ENCODE peak calls at places on chromosomes 6 and 20, in ten cellular contexts. L is gastrocnemius medialis; H is uterus; A is tibial nerve; J is fibroblast of the aortic adventitia; F is body of pancreas; Y is CD8-positive, alpha-beta T cell; G is bronchial epithelial cell; T is cardiac fibroblast; B is heart left ventricle. U is an unnamed sample.

GRCh38 chr20:23340524-23340923 is 10.1 kb upstream of the NXT1 start:
- DNase-seq in L (peak), H (peak), A (peak), J (peak), F (peak), Y (no peak), G (peak), T (peak), B (peak), U (peak)

GRCh38 chr20:31695849-31696804 is 26.5 kb downstream of the BCL2L1 start:
- DNase-seq in L (no peak), H (no peak), A (no peak), J (peak), F (no peak), Y (no peak), G (peak), T (peak), B (no peak), U (no peak)

GRCh38 chr6:168968228-168968627 is 285.4 kb downstream of the THBS2 start:
- DNase-seq in L (peak), H (peak), A (peak), J (peak), F (peak), Y (no peak), G (peak), T (peak), B (peak), U (peak)

GRCh38 chr20:63009988-63010769 is 3.4 kb upstream of the BHLHE23 start:
- DNase-seq in L (no peak), H (no peak), A (no peak), J (peak), F (peak), Y (peak), G (peak), T (peak), B (no peak), U (no peak)

GRCh38 chr6:31663961-31664789 is 622 bp downstream of the GPANK1 start:
- DNase-seq in L (peak), H (peak), A (no peak), J (peak), F (no peak), Y (no peak), G (peak), T (peak), B (peak), U (no peak)

GRCh38 chr6:36314221-36315014 is 22.3 kb downstream of the BNIP5 start:
- DNase-seq in L (no peak), H (no peak), A (no peak), J (no peak), F (no peak), Y (no peak), G (peak), T (no peak), B (no peak), U (no peak)

GRCh38 chr20:42204261-42204660 is 586.1 kb upstream of the CHD6 start:
- DNase-seq in L (no peak), H (no peak), A (no peak), J (no peak), F (peak), Y (no peak), G (no peak), T (peak), B (no peak), U (no peak)

GRCh38 chr6:44624226-44624625 is 236.7 kb downstream of the CDC5L start:
- DNase-seq in L (no peak), H (no peak), A (no peak), J (no peak), F (no peak), Y (no peak), G (no peak), T (no peak), B (no peak), U (no peak)

GRCh38 chr6:13681305-13682061 is 30.2 kb downstream of the RANBP9 start:
- DNase-seq in L (no peak), H (no peak), A (no peak), J (no peak), F (no peak), Y (no peak), G (no peak), T (no peak), B (no peak), U (no peak)

GRCh38 chr6:78844899-78845298 is 22.5 kb upstream of the IRAK1BP1 start:
- DNase-seq in L (no peak), H (no peak), A (no peak), J (no peak), F (peak), Y (no peak), G (no peak), T (no peak), B (no peak), U (no peak)

GRCh38 chr20:32278199-32278643 is 770 bp downstream of the KIF3B start:
- DNase-seq in L (no peak), H (no peak), A (no peak), J (peak), F (no peak), Y (no peak), G (no peak), T (peak), B (no peak), U (no peak)

GRCh38 chr6:146189131-146189530 is 160.3 kb downstream of the GRM1 start:
- DNase-seq in L (no peak), H (no peak), A (no peak), J (no peak), F (no peak), Y (no peak), G (no peak), T (no peak), B (no peak), U (no peak)

GRCh38 chr6:43506667-43507471 is 3.3 kb downstream of the LRRC73 start:
- DNase-seq in L (peak), H (peak), A (peak), J (peak), F (peak), Y (peak), G (peak), T (peak), B (peak), U (peak)

GRCh38 chr6:170202416-170203135 is 88.3 kb downstream of the DLL1 start:
- DNase-seq in L (no peak), H (no peak), A (no peak), J (no peak), F (no peak), Y (no peak), G (no peak), T (no peak), B (no peak), U (no peak)

GRCh38 chr6:28632326-28632851 is 106.7 kb downstream of the GPX5 start:
- DNase-seq in L (no peak), H (no peak), A (no peak), J (no peak), F (no peak), Y (no peak), G (no peak), T (no peak), B (no peak), U (no peak)

GRCh38 chr6:13307508-13307995 is 20.8 kb downstream of the TBC1D7 start:
- DNase-seq in L (no peak), H (peak), A (no peak), J (peak), F (no peak), Y (no peak), G (peak), T (peak), B (no peak), U (no peak)

GRCh38 chr20:62503414-62504178 is 27.8 kb upstream of the GATA5 start:
- DNase-seq in L (no peak), H (no peak), A (no peak), J (no peak), F (no peak), Y (no peak), G (no peak), T (no peak), B (no peak), U (no peak)

GRCh38 chr6:15017251-15017650 is 228.6 kb upstream of the JARID2 start:
- DNase-seq in L (no peak), H (no peak), A (no peak), J (peak), F (peak), Y (no peak), G (peak), T (no peak), B (peak), U (no peak)

GRCh38 chr6:100892116-100892515 is 11.0 kb upstream of the ASCC3 start:
- DNase-seq in L (no peak), H (no peak), A (no peak), J (no peak), F (no peak), Y (no peak), G (no peak), T (no peak), B (no peak), U (no peak)

GRCh38 chr20:46176744-46177378 is 58.7 kb downstream of the CD40 start:
- DNase-seq in L (no peak), H (no peak), A (no peak), J (no peak), F (peak), Y (no peak), G (no peak), T (no peak), B (no peak), U (no peak)

GRCh38 chr6:36246511-36247268 is 23.2 kb upstream of the PNPLA1 start:
- DNase-seq in L (no peak), H (no peak), A (no peak), J (no peak), F (no peak), Y (no peak), G (peak), T (peak), B (no peak), U (no peak)

GRCh38 chr20:10356628-10357027 is 77.4 kb downstream of the MKKS start:
- DNase-seq in L (no peak), H (no peak), A (no peak), J (no peak), F (no peak), Y (no peak), G (no peak), T (no peak), B (no peak), U (no peak)

GRCh38 chr6:150078788-150079187 is 9.9 kb upstream of the ULBP3 start:
- DNase-seq in L (no peak), H (no peak), A (no peak), J (peak), F (no peak), Y (no peak), G (peak), T (no peak), B (no peak), U (no peak)

GRCh38 chr20:7302256-7302655 is 534.8 kb downstream of the BMP2 start:
- DNase-seq in L (no peak), H (no peak), A (no peak), J (no peak), F (no peak), Y (no peak), G (peak), T (no peak), B (no peak), U (no peak)

GRCh38 chr6:35024601-35025054 is 116.5 kb downstream of the TCP11 start:
- DNase-seq in L (no peak), H (no peak), A (no peak), J (peak), F (peak), Y (no peak), G (peak), T (peak), B (peak), U (no peak)

GRCh38 chr6:7152467-7152866 is 44.7 kb downstream of the RREB1 start:
- DNase-seq in L (no peak), H (no peak), A (no peak), J (no peak), F (no peak), Y (no peak), G (no peak), T (no peak), B (no peak), U (no peak)

GRCh38 chr20:43666376-43667328 is at the start of gene MYBL2:
- DNase-seq in L (no peak), H (no peak), A (no peak), J (peak), F (peak), Y (peak), G (peak), T (peak), B (peak), U (no peak)

GRCh38 chr6:167093922-167094432 is 28.9 kb upstream of the CCR6 start:
- DNase-seq in L (no peak), H (no peak), A (no peak), J (no peak), F (no peak), Y (peak), G (no peak), T (no peak), B (no peak), U (no peak)

GRCh38 chr6:3749991-3750323 is 1.6 kb downstream of the PXDC1 start:
- DNase-seq in L (no peak), H (peak), A (peak), J (peak), F (peak), Y (no peak), G (peak), T (peak), B (peak), U (no peak)

GRCh38 chr20:59985864-59986263 is 27.6 kb downstream of the CDH26 start:
- DNase-seq in L (no peak), H (no peak), A (no peak), J (no peak), F (no peak), Y (no peak), G (no peak), T (no peak), B (peak), U (no peak)

GRCh38 chr6:28693033-28693750 is 167.5 kb downstream of the GPX5 start:
- DNase-seq in L (no peak), H (no peak), A (no peak), J (no peak), F (no peak), Y (no peak), G (no peak), T (peak), B (no peak), U (no peak)

GRCh38 chr6:143079325-143079640 is 18.6 kb downstream of the AIG1 start:
- DNase-seq in L (no peak), H (no peak), A (no peak), J (no peak), F (no peak), Y (no peak), G (no peak), T (no peak), B (no peak), U (no peak)

GRCh38 chr6:143078468-143079324 is 18.0 kb downstream of the AIG1 start:
- DNase-seq in L (no peak), H (no peak), A (no peak), J (no peak), F (no peak), Y (no peak), G (no peak), T (no peak), B (no peak), U (no peak)

GRCh38 chr6:143074670-143075318 is 14.1 kb downstream of the AIG1 start:
- DNase-seq in L (no peak), H (no peak), A (no peak), J (no peak), F (no peak), Y (no peak), G (no peak), T (no peak), B (no peak), U (no peak)

GRCh38 chr6:143074101-143074500 is 13.4 kb downstream of the AIG1 start:
- DNase-seq in L (no peak), H (no peak), A (no peak), J (no peak), F (no peak), Y (no peak), G (no peak), T (no peak), B (no peak), U (no peak)
- TF ChIP-seq CTCF in L (no peak), H (no peak), A (no peak), J (no peak), F (no peak), Y (no peak), G (no peak), T (no peak), B (no peak), U (no peak)

DNA sequence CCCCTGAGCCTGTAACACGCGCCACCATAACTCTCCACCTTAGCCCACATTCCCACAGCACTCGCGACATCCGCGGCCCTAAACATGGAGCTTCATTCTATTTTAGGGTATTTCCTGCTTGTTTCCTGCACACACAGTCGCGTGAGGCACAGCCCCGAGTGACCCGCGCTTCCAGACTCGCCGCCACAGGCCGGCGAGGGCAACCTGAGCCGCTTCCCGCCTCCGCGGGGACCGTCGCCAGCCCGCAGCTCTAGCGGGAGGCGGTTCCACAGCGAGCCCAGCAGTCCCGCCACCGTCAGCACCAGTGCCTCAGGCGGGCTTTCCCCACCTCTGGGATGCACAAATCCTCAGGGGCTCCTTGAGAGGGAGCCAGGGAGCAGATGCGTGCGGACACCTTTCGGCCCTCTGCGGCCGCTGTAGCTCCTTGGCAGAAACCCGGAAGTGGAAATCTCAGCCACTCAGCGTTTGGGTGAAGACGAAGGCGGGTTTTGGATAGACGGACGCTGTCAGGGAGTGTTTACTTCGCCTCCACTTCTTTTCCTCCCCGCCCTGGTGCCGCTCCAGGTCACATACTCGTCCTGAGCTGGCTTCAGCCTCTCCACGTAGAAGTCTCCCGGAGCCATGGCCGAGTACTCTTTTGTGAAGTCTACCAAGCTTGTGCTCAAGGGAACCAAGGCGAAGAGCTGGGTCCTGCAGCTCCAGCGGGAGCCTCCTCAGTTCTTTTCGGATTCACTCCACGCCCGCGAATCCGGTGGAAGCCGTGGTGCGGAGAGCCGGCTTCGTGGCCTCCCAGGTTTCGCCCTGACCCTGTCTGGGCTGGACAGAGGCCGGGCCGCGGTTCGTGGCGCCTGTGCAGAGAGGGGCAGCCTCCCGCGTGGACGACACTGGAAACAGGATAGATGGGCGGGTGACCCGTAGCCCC is 2177.4 kb upstream of the DEFB115 start:
- DNase-seq in L (peak), H (no peak), A (no peak), J (peak), F (peak), Y (no peak), G (no peak), T (peak), B (peak), U (no peak)
- H3K4me3 ChIP-seq in L (no peak), H (no peak), A (no peak), J (peak), F (peak), Y (no peak), G (peak), T (peak), B (peak), U (peak)

GRCh38 chr6:154448448-154449096 is 61.9 kb downstream of the CNKSR3 start:
- DNase-seq in L (no peak), H (peak), A (no peak), J (peak), F (peak), Y (no peak), G (peak), T (peak), B (no peak), U (peak)
- TF ChIP-seq CTCF in L (no peak), H (no peak), A (no peak), J (peak), F (no peak), Y (no peak), G (peak), T (peak), B (no peak), U (peak)

GRCh38 chr6:138088307-138088744 is 18.9 kb downstream of the PERP start:
- DNase-seq in L (no peak), H (no peak), A (no peak), J (peak), F (peak), Y (no peak), G (peak), T (peak), B (no peak), U (peak)
- H3K4me3 ChIP-seq in L (no peak), H (no peak), A (no peak), J (no peak), F (no peak), Y (no peak), G (no peak), T (no peak), B (no peak), U (peak)

GRCh38 chr6:117829594-117830319 is 77.3 kb upstream of the SLC35F1 start:
- DNase-seq in L (no peak), H (no peak), A (no peak), J (peak), F (peak), Y (no peak), G (peak), T (peak), B (no peak), U (no peak)
- TF ChIP-seq CTCF in L (no peak), H (no peak), A (no peak), J (peak), F (no peak), Y (no peak), G (peak), T (peak), B (no peak), U (no peak)

U was measured in AG04449.